ENCODE peak calls at places on chromosomes 11 and 22, in ten cellular contexts. One of them, this sample, is unnamed.
A peak's percentile ranks its signal among the peaks of the same experiment; 100 is the strongest.

GRCh38 chr11:119093951-119094815 is 7.5 kb downstream of the DPAGT1 start:
- DNase-seq in naive thymus-derived CD8-positive, alpha-beta T cell: peak; percentile 68
- DNase-seq in GM20000: peak; percentile 20
- DNase-seq in mesothelial cell of epicardium: peak; percentile 47
- DNase-seq in right cardiac atrium: peak; percentile 72
- DNase-seq in Kasumi-1: peak; percentile 11
- DNase-seq in HT1080: peak; percentile 29
- DNase-seq in caudate nucleus: no peak
- DNase-seq in HTR-8/SVneo: no peak
- DNase-seq in NCI-H1092: no peak
- DNase-seq in this sample: peak; percentile 84

GRCh38 chr11:102924851-102925380 is 30.6 kb downstream of the MMP13 start:
- DNase-seq in naive thymus-derived CD8-positive, alpha-beta T cell: no peak
- DNase-seq in GM20000: no peak
- DNase-seq in mesothelial cell of epicardium: no peak
- DNase-seq in right cardiac atrium: no peak
- DNase-seq in Kasumi-1: peak; percentile 83
- DNase-seq in HT1080: peak; percentile 49
- DNase-seq in caudate nucleus: no peak
- DNase-seq in HTR-8/SVneo: no peak
- DNase-seq in NCI-H1092: no peak
- DNase-seq in this sample: no peak

GRCh38 chr11:26333906-26334305 is 2.0 kb downstream of the ANO3 start:
- DNase-seq in naive thymus-derived CD8-positive, alpha-beta T cell: no peak
- DNase-seq in GM20000: no peak
- DNase-seq in mesothelial cell of epicardium: no peak
- DNase-seq in right cardiac atrium: no peak
- DNase-seq in Kasumi-1: no peak
- DNase-seq in HT1080: peak; percentile 7
- DNase-seq in caudate nucleus: no peak
- DNase-seq in HTR-8/SVneo: no peak
- DNase-seq in NCI-H1092: no peak
- DNase-seq in this sample: no peak

GRCh38 chr11:65013692-65014145 is 241 bp upstream of the ARL2 start:
- DNase-seq in naive thymus-derived CD8-positive, alpha-beta T cell: peak; percentile 92
- DNase-seq in GM20000: peak; percentile 97
- DNase-seq in mesothelial cell of epicardium: no peak
- DNase-seq in right cardiac atrium: peak; percentile 98
- DNase-seq in Kasumi-1: peak; percentile 88
- DNase-seq in HT1080: peak; percentile 93
- DNase-seq in caudate nucleus: peak; percentile 81
- DNase-seq in HTR-8/SVneo: peak; percentile 93
- DNase-seq in NCI-H1092: peak; percentile 96
- DNase-seq in this sample: peak; percentile 97

GRCh38 chr22:37751449-37752188 is 54.8 kb downstream of the TRIOBP start:
- DNase-seq in naive thymus-derived CD8-positive, alpha-beta T cell: no peak
- DNase-seq in GM20000: no peak
- DNase-seq in mesothelial cell of epicardium: no peak
- DNase-seq in right cardiac atrium: peak; percentile 70
- DNase-seq in Kasumi-1: no peak
- DNase-seq in HT1080: no peak
- DNase-seq in caudate nucleus: no peak
- DNase-seq in HTR-8/SVneo: no peak
- DNase-seq in NCI-H1092: no peak
- DNase-seq in this sample: no peak

GRCh38 chr11:113345978-113346377 is 31.6 kb downstream of the TTC12 start:
- DNase-seq in naive thymus-derived CD8-positive, alpha-beta T cell: no peak
- DNase-seq in GM20000: no peak
- DNase-seq in mesothelial cell of epicardium: peak; percentile 45
- DNase-seq in right cardiac atrium: no peak
- DNase-seq in Kasumi-1: no peak
- DNase-seq in HT1080: no peak
- DNase-seq in caudate nucleus: no peak
- DNase-seq in HTR-8/SVneo: no peak
- DNase-seq in NCI-H1092: no peak
- DNase-seq in this sample: no peak

GRCh38 chr11:22787565-22788162 is 41.9 kb downstream of the SVIP start:
- DNase-seq in naive thymus-derived CD8-positive, alpha-beta T cell: peak; percentile 62
- DNase-seq in GM20000: peak; percentile 17
- DNase-seq in mesothelial cell of epicardium: no peak
- DNase-seq in right cardiac atrium: no peak
- DNase-seq in Kasumi-1: peak; percentile 25
- DNase-seq in HT1080: peak; percentile 36
- DNase-seq in caudate nucleus: no peak
- DNase-seq in HTR-8/SVneo: peak; percentile 39
- DNase-seq in NCI-H1092: peak; percentile 47
- DNase-seq in this sample: no peak

GRCh38 chr11:235180-235997 is 753 bp downstream of the SIRT3 start:
- DNase-seq in naive thymus-derived CD8-positive, alpha-beta T cell: peak; percentile 79
- DNase-seq in GM20000: peak; percentile 63
- DNase-seq in mesothelial cell of epicardium: no peak
- DNase-seq in right cardiac atrium: no peak
- DNase-seq in Kasumi-1: peak; percentile 57
- DNase-seq in HT1080: no peak
- DNase-seq in caudate nucleus: no peak
- DNase-seq in HTR-8/SVneo: no peak
- DNase-seq in NCI-H1092: no peak
- DNase-seq in this sample: no peak

GRCh38 chr11:13691296-13691899 is 22.9 kb downstream of the FAR1 start:
- DNase-seq in naive thymus-derived CD8-positive, alpha-beta T cell: no peak
- DNase-seq in GM20000: no peak
- DNase-seq in mesothelial cell of epicardium: no peak
- DNase-seq in right cardiac atrium: no peak
- DNase-seq in Kasumi-1: no peak
- DNase-seq in HT1080: no peak
- DNase-seq in caudate nucleus: no peak
- DNase-seq in HTR-8/SVneo: no peak
- DNase-seq in NCI-H1092: no peak
- DNase-seq in this sample: no peak

GRCh38 chr11:3197878-3198528 is 20.6 kb downstream of the MRGPRG start:
- DNase-seq in naive thymus-derived CD8-positive, alpha-beta T cell: no peak
- DNase-seq in GM20000: no peak
- DNase-seq in mesothelial cell of epicardium: no peak
- DNase-seq in right cardiac atrium: no peak
- DNase-seq in Kasumi-1: no peak
- DNase-seq in HT1080: no peak
- DNase-seq in caudate nucleus: no peak
- DNase-seq in HTR-8/SVneo: no peak
- DNase-seq in NCI-H1092: no peak
- DNase-seq in this sample: no peak